ENCODE peak calls at places on chromosome 3, in eight cellular contexts. Z is heart right ventricle, A is cardiac fibroblast, S is fibroblast of mammary gland, C is tibial artery, P is NB4, T is kidney, I is HFF-Myc. M is an unnamed sample.

GRCh38 chr3:58116161-58116955 is 94.4 kb downstream of the DNASE1L3 start:
- DNase-seq in Z (no peak), A (no peak), S (no peak), C (no peak), P (peak; percentile 10), T (peak; percentile 80), I (no peak), M (no peak)

GRCh38 chr3:134326760-134327593 is 47.3 kb downstream of the AMOTL2 start:
- DNase-seq in Z (no peak), A (peak; percentile 99), S (peak; percentile 98), C (peak; percentile 88), P (peak; percentile 84), T (peak; percentile 78), I (no peak), M (peak; percentile 94)

GRCh38 chr3:74693216-74693615 is 78.8 kb upstream of the CNTN3 start:
- DNase-seq in Z (no peak), A (no peak), S (no peak), C (no peak), P (no peak), T (no peak), I (no peak), M (no peak)

GRCh38 chr3:17687585-17687984 is 54.8 kb downstream of the TBC1D5 start:
- DNase-seq in Z (no peak), A (no peak), S (no peak), C (no peak), P (no peak), T (no peak), I (no peak), M (no peak)

GRCh38 chr3:122858373-122858772 is 63.5 kb downstream of the SLC49A4 start:
- DNase-seq in Z (no peak), A (peak; percentile 65), S (peak; percentile 52), C (no peak), P (peak; percentile 29), T (no peak), I (no peak), M (peak; percentile 39)

GRCh38 chr3:178754852-178755510 is 218.7 kb downstream of the KCNMB2 start:
- DNase-seq in Z (no peak), A (no peak), S (no peak), C (no peak), P (no peak), T (no peak), I (no peak), M (no peak)

GRCh38 chr3:100465871-100466777 is 26.3 kb upstream of the TMEM45A start:
- DNase-seq in Z (no peak), A (no peak), S (no peak), C (no peak), P (peak; percentile 18), T (peak; percentile 61), I (no peak), M (no peak)

GRCh38 chr3:102225407-102226132 is 209.2 kb upstream of the ZPLD1 start:
- DNase-seq in Z (no peak), A (peak; percentile 89), S (peak; percentile 83), C (no peak), P (peak; percentile 51), T (no peak), I (peak; percentile 53), M (peak; percentile 82)

GRCh38 chr3:170753421-170754344 is 116.3 kb downstream of the RPL22L1 start:
- DNase-seq in Z (no peak), A (no peak), S (peak; percentile 83), C (no peak), P (no peak), T (no peak), I (no peak), M (peak; percentile 39)

GRCh38 chr3:189304465-189305341 is 132.9 kb downstream of the TPRG1 start:
- DNase-seq in Z (no peak), A (peak; percentile 16), S (no peak), C (no peak), P (no peak), T (no peak), I (no peak), M (peak; percentile 54)

GRCh38 chr3:12991481-12991837 is 81.8 kb downstream of the IQSEC1 start:
- DNase-seq in Z (no peak), A (no peak), S (no peak), C (no peak), P (no peak), T (no peak), I (no peak), M (no peak)

GRCh38 chr3:73399666-73400253 is 225.0 kb downstream of the PDZRN3 start:
- DNase-seq in Z (no peak), A (no peak), S (no peak), C (no peak), P (no peak), T (no peak), I (no peak), M (no peak)

GRCh38 chr3:85270488-85270887 is 311.7 kb downstream of the CADM2 start:
- DNase-seq in Z (no peak), A (no peak), S (no peak), C (no peak), P (no peak), T (no peak), I (no peak), M (no peak)

GRCh38 chr3:70358978-70359580 is 46.6 kb upstream of the MDFIC2 start:
- DNase-seq in Z (no peak), A (peak; percentile 65), S (peak; percentile 43), C (no peak), P (peak; percentile 36), T (no peak), I (peak; percentile 12), M (peak; percentile 59)

GRCh38 chr3:71580636-71581215 is 2.8 kb downstream of the FOXP1 start:
- DNase-seq in Z (no peak), A (no peak), S (no peak), C (no peak), P (peak; percentile 21), T (no peak), I (no peak), M (peak; percentile 29)

GRCh38 chr3:71579301-71579933 is 4.1 kb downstream of the FOXP1 start:
- DNase-seq in Z (no peak), A (no peak), S (no peak), C (no peak), P (no peak), T (no peak), I (no peak), M (no peak)

GRCh38 chr3:71576966-71577459 is 6.5 kb downstream of the FOXP1 start:
- DNase-seq in Z (no peak), A (no peak), S (no peak), C (no peak), P (peak; percentile 45), T (no peak), I (no peak), M (no peak)

GRCh38 chr3:71579934-71580318 is 3.6 kb downstream of the FOXP1 start:
- DNase-seq in Z (no peak), A (peak; percentile 13), S (no peak), C (no peak), P (peak; percentile 82), T (no peak), I (no peak), M (peak; percentile 82)

GRCh38 chr3:71578045-71578730 is 5.3 kb downstream of the FOXP1 start:
- DNase-seq in Z (no peak), A (no peak), S (no peak), C (no peak), P (peak; percentile 30), T (no peak), I (no peak), M (no peak)
- H3K4me3 ChIP-seq in Z (no peak overlapping the region), A (no peak overlapping the region), S (no peak overlapping the region), C (no peak overlapping the region), P (peak overlapping the region; percentile 86), T (no peak overlapping the region), I (no peak overlapping the region), M (peak overlapping the region; percentile 95)

DNA sequence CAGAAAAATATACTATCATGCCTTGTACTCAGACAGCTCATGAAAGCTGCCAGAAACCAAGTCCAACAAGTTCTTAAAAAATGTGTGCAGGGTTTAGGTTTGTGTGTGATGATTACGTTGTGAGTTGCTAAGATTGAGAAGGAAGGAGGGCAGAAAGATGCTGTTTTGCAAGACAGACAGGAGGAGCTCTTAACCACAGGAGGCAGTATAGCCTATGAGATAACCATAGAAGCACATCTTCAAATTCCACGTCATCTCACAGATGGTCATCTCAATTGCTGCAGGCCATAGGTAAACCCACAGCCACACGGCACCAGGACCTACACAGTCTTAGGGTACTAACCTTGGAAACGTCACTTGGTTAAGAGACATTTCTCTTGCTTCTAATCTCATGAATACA is 192.0 kb downstream of the STT3B start:
- DNase-seq in Z (no peak), A (no peak), S (peak; percentile 27), C (no peak), P (peak; percentile 40), T (no peak), I (no peak), M (no peak)
- TF ChIP-seq CTCF in Z (no peak), A (peak; percentile 33), S (peak; percentile 23), C (no peak), P (peak; percentile 50), T (peak; percentile 4), I (peak; percentile 23), M (peak; percentile 20)

DNA sequence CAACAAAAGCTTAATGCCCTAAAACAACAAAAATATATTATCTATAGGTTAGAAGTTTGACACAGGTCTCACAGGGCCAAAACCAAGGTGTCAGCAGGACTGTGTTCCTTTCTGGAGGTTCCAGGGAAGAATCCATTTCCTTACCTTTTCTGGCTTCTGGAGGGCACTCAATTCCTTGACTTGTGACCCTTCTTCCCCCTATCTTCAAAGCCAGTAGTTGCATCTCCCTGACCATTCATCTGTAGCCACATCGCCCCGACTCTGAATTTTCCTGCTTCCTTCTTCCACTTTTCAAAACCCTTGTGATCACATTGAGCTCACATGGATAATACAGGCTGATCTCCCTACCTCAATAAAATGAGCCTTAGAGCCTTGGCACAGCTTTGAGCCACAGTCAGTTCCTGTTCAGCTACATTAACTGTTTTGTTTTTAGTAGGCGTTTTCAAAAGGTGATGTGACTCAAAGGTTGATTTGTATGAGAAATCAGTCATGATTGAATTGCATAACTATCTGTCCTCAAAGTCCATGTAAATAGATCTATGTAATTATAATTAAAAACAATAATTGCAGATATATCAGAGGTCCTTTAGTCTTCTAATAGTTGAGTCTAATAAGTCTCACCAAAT is 12.4 kb downstream of the PFN2 start:
- DNase-seq in Z (no peak), A (no peak), S (peak; percentile 42), C (no peak), P (no peak), T (no peak), I (no peak), M (no peak)
- H3K4me3 ChIP-seq in Z (no peak overlapping the region), A (no peak overlapping the region), S (no peak overlapping the region), C (no peak overlapping the region), P (no peak overlapping the region), T (no peak overlapping the region), I (no peak overlapping the region), M (no peak overlapping the region)

DNA sequence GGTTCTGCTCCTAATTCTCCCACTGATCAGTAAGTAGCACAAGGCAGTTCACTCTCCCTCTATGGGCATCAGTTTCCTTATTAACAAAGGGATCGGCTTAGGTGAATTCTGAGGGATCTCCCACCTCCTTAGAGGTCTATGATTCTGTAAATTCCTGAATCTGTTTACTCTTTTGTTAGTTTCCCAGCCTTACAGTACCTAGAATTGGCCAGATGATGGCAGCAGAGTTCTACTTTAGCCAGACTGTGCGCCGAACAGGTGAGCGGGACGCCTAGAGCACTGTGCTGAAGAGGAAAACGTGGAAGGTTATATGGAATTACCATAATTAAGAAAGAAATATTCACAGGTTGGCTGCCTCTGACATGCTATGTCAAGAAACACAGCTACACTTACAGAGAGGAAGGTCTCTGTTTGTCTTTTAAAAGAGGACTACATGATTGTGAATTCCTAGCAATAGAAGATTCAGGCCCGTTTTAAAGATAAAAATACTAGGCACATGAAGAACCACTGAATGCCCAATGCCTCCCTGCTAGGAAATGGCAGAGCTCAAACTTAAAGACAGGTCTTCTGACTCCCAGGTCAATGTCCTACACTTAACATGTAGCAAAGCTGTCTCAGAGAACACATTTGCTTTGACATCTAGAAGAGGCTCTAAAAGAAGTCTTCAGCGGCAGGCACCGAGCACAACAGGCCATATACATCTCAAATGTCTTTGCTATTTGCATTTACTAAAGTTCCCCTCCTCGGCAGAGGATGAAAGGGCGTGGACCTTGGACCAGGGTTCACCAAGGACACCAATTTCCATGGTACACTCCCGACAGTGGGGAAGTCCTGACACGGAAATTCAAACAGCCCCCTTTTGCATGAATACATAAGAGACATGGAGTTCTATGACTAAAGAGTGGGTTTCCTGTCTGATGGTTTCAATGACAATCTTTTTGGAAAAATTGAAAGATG is 259.8 kb downstream of the FGF12 start:
- DNase-seq in Z (peak; percentile 19), A (peak; percentile 63), S (peak; percentile 52), C (no peak), P (peak; percentile 46), T (peak; percentile 62), I (no peak), M (peak; percentile 49)
- TF ChIP-seq CTCF in Z (peak; percentile 89), A (peak; percentile 96), S (peak; percentile 91), C (peak; percentile 81), P (peak; percentile 67), T (peak; percentile 87), I (peak; percentile 76), M (peak; percentile 89)

M was measured in astrocyte of the spinal cord.